ENCODE peak calls at places on chromosomes 7 and 10, in six cellular contexts. L is H9, P is H1, H is IMR-90, F is mesenchymal stem cell, Q is neuronal stem cell. O is an unnamed sample.

GRCh38 chr10:98208925-98209324 is 59.1 kb downstream of the LOXL4 start:
- DNase-seq in L (no peak), Q (no peak), F (no peak), H (peak; percentile 11), P (no peak), O (no peak)

GRCh38 chr10:94123253-94123995 is 129.7 kb downstream of the PLCE1 start:
- DNase-seq in F (peak; percentile 76), H (peak; percentile 93), P (no peak), L (no peak), Q (peak; percentile 27), O (peak; percentile 81)

GRCh38 chr7:28808786-28809533 is 149.2 kb downstream of the TRIL start:
- DNase-seq in L (peak; percentile 60), P (peak; percentile 72), Q (no peak), H (peak; percentile 69), F (peak; percentile 17), O (peak; percentile 47)

GRCh38 chr10:64175271-64175962 is 654.2 kb downstream of the REEP3 start:
- DNase-seq in F (no peak), L (no peak), P (no peak), H (no peak), Q (no peak), O (no peak)

GRCh38 chr10:61758440-61758839 is 95.7 kb downstream of the CABCOCO1 start:
- DNase-seq in L (no peak), P (no peak), H (peak; percentile 79), F (peak; percentile 81), Q (no peak), O (no peak)

GRCh38 chr7:24653316-24654085 is 80.2 kb downstream of the PALS2 start:
- DNase-seq in P (no peak), L (no peak), H (no peak), F (no peak), Q (no peak), O (no peak)

GRCh38 chr10:14798631-14799030 is 23.9 kb upstream of the FAM107B start:
- DNase-seq in P (no peak), L (no peak), H (no peak), Q (no peak), F (no peak), O (no peak)

GRCh38 chr7:30501264-30501663 is 3.4 kb downstream of the GGCT start:
- DNase-seq in Q (no peak), F (no peak), L (no peak), H (no peak), P (no peak), O (no peak)

GRCh38 chr10:29437871-29438270 is 149.0 kb downstream of the LYZL1 start:
- DNase-seq in L (no peak), Q (no peak), F (no peak), P (no peak), H (no peak), O (no peak)

DNA sequence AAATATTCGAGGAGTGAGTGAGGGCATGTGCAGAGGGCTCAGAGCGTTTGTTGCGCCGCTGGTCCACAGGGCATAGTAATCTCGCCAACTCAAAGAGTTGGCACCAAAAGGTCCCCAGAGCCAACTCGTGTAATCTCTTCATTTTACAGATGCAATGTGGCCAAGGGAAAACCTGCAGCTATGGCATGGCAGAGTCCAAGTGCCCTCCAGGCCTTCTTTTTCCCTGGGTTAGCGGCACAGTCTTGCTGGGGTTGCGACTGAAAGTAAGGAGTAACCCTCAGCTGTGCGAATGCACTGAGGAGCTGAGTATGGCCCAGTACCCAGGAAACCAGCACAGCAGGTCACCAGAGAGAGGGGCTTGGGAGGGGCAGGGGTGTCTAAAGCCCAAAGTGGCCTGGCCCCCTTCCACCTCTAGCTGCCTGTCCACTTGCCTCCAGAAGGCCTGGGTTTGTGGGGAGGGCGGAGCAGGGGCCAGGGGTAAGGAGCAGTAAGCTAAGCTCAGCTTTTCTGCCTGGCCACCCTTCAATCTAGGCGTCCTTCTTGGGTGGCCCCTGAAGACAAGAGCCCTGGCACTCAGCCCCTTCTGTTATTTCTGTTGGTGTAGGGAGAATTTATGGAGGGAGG is 3.3 kb upstream of the GAD2 start:
- DNase-seq in F (no peak), P (peak; percentile 64), L (peak; percentile 58), Q (no peak), H (no peak), O (peak; percentile 16)
- H2BK15ac ChIP-seq in F (no peak overlapping the region), P (peak overlapping the region; percentile 20), L (no peak overlapping the region), Q (no peak overlapping the region), H (no peak overlapping the region), O (no peak overlapping the region)

GRCh38 chr7:35516498-35516897 is 178.4 kb downstream of the HERPUD2 start:
- DNase-seq in Q (no peak), H (no peak), P (no peak), F (no peak), L (no peak), O (no peak)
- H2BK5ac ChIP-seq in Q (no peak overlapping the region), H (no peak overlapping the region), P (no peak overlapping the region), F (no peak overlapping the region), L (no peak overlapping the region), O (no peak overlapping the region)

GRCh38 chr7:137900137-137900536 is 53.4 kb upstream of the DGKI start:
- DNase-seq in F (no peak), L (no peak), H (no peak), P (no peak), Q (no peak), O (no peak)

GRCh38 chr7:137903382-137904169 is 56.8 kb upstream of the DGKI start:
- DNase-seq in P (peak; percentile 60), L (peak; percentile 71), H (peak; percentile 82), Q (peak; percentile 71), F (peak; percentile 83), O (peak; percentile 81)

GRCh38 chr7:137895301-137896201 is 48.8 kb upstream of the DGKI start:
- DNase-seq in F (no peak), H (no peak), Q (no peak), P (no peak), L (no peak), O (peak; percentile 32)

GRCh38 chr7:137904826-137905225 is 58.1 kb upstream of the DGKI start:
- DNase-seq in H (peak; percentile 16), P (no peak), Q (no peak), F (peak; percentile 36), L (no peak), O (no peak)

DNA sequence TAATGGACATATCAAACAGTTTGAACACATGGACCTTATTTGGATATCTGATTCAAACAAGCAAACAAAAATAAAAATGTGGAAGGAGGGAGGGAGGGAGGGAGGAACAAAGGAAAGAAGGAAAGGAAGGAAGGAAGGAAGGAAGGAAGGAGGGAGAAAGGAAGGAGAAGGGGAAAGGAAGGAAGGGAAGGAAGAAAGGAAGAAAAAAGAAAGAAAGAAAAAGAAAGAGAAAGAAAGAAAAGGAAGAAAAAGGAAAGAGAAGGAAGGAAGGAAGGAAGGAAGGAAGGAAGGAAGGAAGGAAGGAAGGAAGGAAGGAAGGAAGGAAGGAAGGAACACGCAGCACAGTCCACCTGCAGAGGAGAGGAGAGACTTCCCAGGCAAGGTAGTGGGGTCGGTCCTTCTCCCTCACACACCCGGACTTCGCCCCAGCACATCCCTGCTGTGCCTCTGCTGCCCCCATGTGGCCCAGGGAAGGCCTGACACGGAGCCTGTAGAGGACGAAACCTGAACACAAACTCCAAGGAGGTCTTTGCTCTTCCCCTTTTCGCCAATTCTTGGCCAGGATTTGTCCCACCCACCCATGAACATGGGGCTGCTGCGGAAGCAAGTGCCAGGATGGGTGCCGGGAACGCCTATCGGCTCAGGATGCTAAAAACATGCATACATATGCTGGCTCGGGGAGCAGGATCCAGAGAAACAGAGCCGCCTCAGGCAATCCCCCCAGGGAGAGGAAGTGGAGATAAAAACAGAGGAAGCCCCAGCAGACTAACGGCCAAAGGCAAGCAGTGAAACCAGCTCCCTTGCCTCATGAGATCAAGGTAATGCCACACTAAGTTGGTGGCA is 52.3 kb upstream of the DGKI start:
- DNase-seq in Q (peak; percentile 72), H (peak; percentile 66), P (peak; percentile 95), L (peak; percentile 94), F (peak; percentile 75), O (peak; percentile 94)
- H3K4me2 ChIP-seq in Q (no peak overlapping the region), H (no peak overlapping the region), P (peak overlapping the region; percentile 62), L (peak overlapping the region; percentile 17), F (peak overlapping the region; percentile 33), O (peak overlapping the region; percentile 30)

DNA sequence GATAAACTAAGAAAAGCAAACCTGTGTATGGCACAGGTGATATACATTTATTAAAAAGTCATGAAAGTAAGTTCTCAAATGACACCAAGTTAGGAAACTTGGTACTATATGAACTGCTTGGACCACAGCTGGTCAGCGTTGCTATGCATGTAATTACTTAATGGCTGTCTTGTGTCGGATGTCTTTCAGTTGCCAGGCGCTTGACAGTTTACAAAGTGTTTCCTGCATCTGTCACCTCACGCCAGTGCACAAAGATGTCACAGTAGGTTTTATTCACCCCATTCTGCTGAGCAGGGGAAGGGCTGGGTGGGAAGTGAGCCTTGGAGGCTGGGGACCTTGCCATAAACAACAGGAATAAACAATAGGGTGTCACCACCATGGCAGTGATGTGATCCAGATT is 35.8 kb downstream of the ADAM12 start:
- DNase-seq in L (no peak), P (no peak), H (no peak), F (no peak), Q (no peak), O (no peak)
- H2BK15ac ChIP-seq in L (no peak overlapping the region), P (no peak overlapping the region), H (no peak overlapping the region), F (no peak overlapping the region), Q (no peak overlapping the region), O (no peak overlapping the region)

DNA sequence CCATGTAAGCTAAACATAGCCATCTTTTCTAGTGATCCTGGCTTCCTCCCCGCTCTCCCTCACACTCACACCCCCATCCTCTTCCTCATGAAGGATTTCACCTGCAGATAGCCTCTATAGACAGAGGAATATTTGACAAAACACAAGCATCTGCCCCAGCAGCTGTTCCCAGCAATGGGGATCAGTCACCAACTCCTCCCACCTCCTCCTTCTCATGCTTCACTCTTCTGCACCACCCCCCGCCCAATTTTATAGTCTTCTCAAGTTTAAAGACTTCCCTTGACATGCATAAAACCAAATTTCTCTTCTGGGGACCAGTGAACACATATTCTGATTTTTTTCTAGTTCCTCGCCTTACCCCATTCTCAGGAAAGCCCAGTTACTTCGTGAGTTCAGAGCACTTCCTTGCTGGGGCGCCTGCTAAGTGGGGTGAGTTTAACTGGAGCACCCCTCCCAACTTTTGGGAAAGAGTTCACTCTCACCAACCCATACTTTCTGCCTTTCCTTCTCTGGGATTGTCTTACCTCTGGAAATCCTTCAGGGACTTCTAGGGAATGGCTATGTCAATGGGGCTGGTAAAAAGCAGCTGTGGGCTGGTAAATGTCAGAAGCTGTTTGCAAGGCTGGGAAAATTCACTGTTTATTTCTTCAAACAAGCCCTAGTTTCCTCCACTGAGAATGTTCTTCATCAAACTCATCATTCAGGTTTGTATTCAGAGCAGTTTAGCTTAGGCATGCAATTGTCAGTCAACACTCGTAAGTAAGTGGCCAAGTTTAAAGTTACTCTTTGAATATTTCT is 654.5 kb downstream of the LRMDA start:
- DNase-seq in Q (no peak), L (no peak), H (no peak), P (no peak), F (peak; percentile 83), O (no peak)
- H2BK5ac ChIP-seq in Q (no peak overlapping the region), L (no peak overlapping the region), H (no peak overlapping the region), P (peak overlapping the region; percentile 18), F (no peak overlapping the region), O (peak overlapping the region; percentile 87)